ENCODE peak calls at places on chromosomes 12 and 14, in five cellular contexts. V, T, C, A and S are unnamed samples.

GRCh38 chr12:54000774-54001114 is 783 bp downstream of the HOXC9 start:
- DNase-seq in V (no peak), T (no peak), C (no peak), A (no peak), S (no peak)

GRCh38 chr12:106974525-106974924 is 12.4 kb downstream of the MTERF2 start:
- DNase-seq in V (no peak), T (no peak), C (no peak), A (no peak), S (no peak)

GRCh38 chr12:91219511-91219910 is 36.9 kb upstream of the DCN start:
- DNase-seq in V (peak), T (peak), C (no peak), A (no peak), S (peak)

GRCh38 chr12:55074771-55075170 is 51.4 kb upstream of the OR9K2 start:
- DNase-seq in V (no peak), T (no peak), C (no peak), A (no peak), S (no peak)

GRCh38 chr14:75165586-75166391 is 10.6 kb downstream of the TMED10 start:
- DNase-seq in V (no peak), T (peak), C (no peak), A (no peak), S (peak)

GRCh38 chr12:93502802-93503623 is 35.7 kb downstream of the MRPL42 start:
- DNase-seq in V (peak), T (peak), C (no peak), A (no peak), S (peak)

GRCh38 chr12:10645910-10646309 is 27.9 kb downstream of the STYK1 start:
- DNase-seq in V (no peak), T (no peak), C (no peak), A (no peak), S (no peak)

GRCh38 chr12:72246370-72246769 is 25.8 kb upstream of the TRHDE start:
- DNase-seq in V (no peak), T (no peak), C (no peak), A (no peak), S (no peak)

GRCh38 chr12:45644521-45644920 is 85.0 kb upstream of the ARID2 start:
- DNase-seq in V (peak), T (peak), C (no peak), A (no peak), S (peak)

GRCh38 chr14:58077621-58078020 is 74.4 kb downstream of the ARMH4 start:
- DNase-seq in V (peak), T (peak), C (no peak), A (no peak), S (peak)

GRCh38 chr12:44558340-44559100 is 317.6 kb downstream of the NELL2 start:
- DNase-seq in V (no peak), T (no peak), C (no peak), A (no peak), S (no peak)

GRCh38 chr14:75238728-75239455 is 39.7 kb upstream of the FOS start:
- DNase-seq in V (no peak), T (no peak), C (no peak), A (peak), S (no peak)

GRCh38 chr14:41280745-41281144 is 325.9 kb upstream of the LRFN5 start:
- DNase-seq in V (peak), T (peak), C (no peak), A (no peak), S (peak)

GRCh38 chr14:43621282-43621681 is 885.8 kb downstream of the FSCB start:
- DNase-seq in V (no peak), T (no peak), C (no peak), A (no peak), S (no peak)

DNA sequence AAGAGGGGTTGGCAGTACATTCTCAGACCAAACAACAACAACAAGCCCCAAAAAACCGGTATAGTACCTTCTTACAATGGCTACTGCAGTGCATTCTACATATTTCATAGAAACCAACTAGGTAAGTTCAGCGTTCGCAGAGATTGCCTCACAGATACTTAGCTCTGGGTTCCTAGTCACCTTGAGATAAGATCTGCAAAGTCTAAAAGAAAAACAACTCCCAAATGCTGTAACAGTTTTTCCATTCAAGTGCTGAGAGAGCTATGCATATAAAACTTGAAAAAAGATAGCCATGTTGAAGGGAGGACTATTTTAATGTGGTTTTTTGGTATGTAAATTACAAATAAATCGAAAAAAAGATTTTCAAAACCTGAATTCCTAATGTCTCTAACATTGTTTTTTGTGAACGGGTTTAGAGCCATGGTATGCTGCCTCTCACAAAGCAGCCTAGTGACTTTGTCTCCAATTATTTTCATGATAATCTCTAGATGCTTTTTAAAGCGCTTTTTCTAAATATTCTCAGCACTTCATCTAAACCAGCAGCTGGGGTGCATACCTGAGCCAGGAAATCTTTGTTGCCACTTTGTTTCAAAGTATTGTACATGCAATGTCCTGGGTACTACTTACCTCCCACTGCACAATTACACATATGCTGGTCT is 56.6 kb upstream of the CRACR2A start:
- DNase-seq in V (no peak), T (no peak), C (no peak), A (no peak), S (no peak)
- H3K4me3 ChIP-seq in V (no peak), T (no peak), C (no peak), A (no peak), S (no peak)

GRCh38 chr14:94005324-94005723 is 8.2 kb downstream of the CCDC197 start:
- DNase-seq in V (no peak), T (no peak), C (no peak), A (no peak), S (no peak)
- TF ChIP-seq CTCF in V (peak), T (peak), C (peak), A (peak), S (peak)

GRCh38 chr14:61720302-61720677 is 25.0 kb downstream of the HIF1A start:
- DNase-seq in V (no peak), T (no peak), C (no peak), A (no peak), S (peak)

GRCh38 chr14:61713724-61714437 is 18.6 kb downstream of the HIF1A start:
- DNase-seq in V (no peak), T (no peak), C (no peak), A (no peak), S (no peak)

GRCh38 chr14:61719344-61720301 is 24.3 kb downstream of the HIF1A start:
- DNase-seq in V (no peak), T (no peak), C (no peak), A (no peak), S (no peak)

GRCh38 chr14:61718039-61718438 is 22.7 kb downstream of the HIF1A start:
- DNase-seq in V (no peak), T (no peak), C (no peak), A (no peak), S (no peak)

GRCh38 chr14:61716956-61717355 is 21.6 kb downstream of the HIF1A start:
- DNase-seq in V (no peak), T (no peak), C (no peak), A (no peak), S (peak)
- H3K4me3 ChIP-seq in V (no peak), T (no peak), C (no peak), A (no peak), S (no peak)

GRCh38 chr12:57546438-57547365 is at the start of gene DCTN2:
- DNase-seq in V (peak), T (peak), C (peak), A (peak), S (peak)
- TF ChIP-seq CTCF in V (no peak), T (no peak), C (peak), A (no peak), S (peak)

GRCh38 chr14:45891417-45892080 is 638.5 kb upstream of the MIS18BP1 start:
- DNase-seq in V (no peak), T (no peak), C (no peak), A (no peak), S (no peak)
- H3K4me3 ChIP-seq in V (no peak), T (no peak), C (no peak), A (no peak), S (no peak)